ENCODE peak calls at places on chromosomes 6 and 20, in eight cellular contexts. M is occipital lobe; O is RPMI8226; A is body of pancreas; Q is stimulated activated CD8-positive, alpha-beta memory T cell treated with anti-CD3 and anti-CD28 coated beads, Interleukin-7, amount 100 ng/mL, for 1 hour; J is HuH-7.5; V is GM10248; N is ELF-1. S is an unnamed sample.

GRCh38 chr20:36408219-36408618 is 102.1 kb downstream of the DLGAP4 start:
- DNase-seq in N (no peak), J (no peak), A (peak), O (no peak), V (no peak), M (no peak), Q (no peak), S (no peak)

GRCh38 chr6:87756858-87757257 is 54.8 kb upstream of the AKIRIN2 start:
- DNase-seq in J (no peak), Q (no peak), M (no peak), V (peak), O (peak), N (no peak), A (no peak), S (no peak)

GRCh38 chr6:148776321-148776966 is 29.6 kb downstream of the UST start:
- DNase-seq in V (no peak), A (no peak), O (peak), N (no peak), J (no peak), M (no peak), Q (no peak), S (no peak)

GRCh38 chr20:48625136-48625900 is 202.5 kb downstream of the PREX1 start:
- DNase-seq in O (no peak), V (no peak), J (no peak), A (no peak), Q (no peak), M (no peak), N (no peak), S (no peak)

GRCh38 chr20:32605167-32605656 is 20.1 kb upstream of the NOL4L start:
- DNase-seq in Q (no peak), J (peak), M (no peak), V (no peak), N (peak), O (no peak), A (no peak), S (no peak)

GRCh38 chr20:46683939-46684750 is 5.1 kb downstream of the TP53RK start:
- DNase-seq in N (peak), Q (no peak), M (no peak), O (peak), J (no peak), A (peak), V (no peak), S (peak)

GRCh38 chr20:32302507-32302872 is 25.0 kb downstream of the KIF3B start:
- DNase-seq in A (no peak), O (no peak), N (peak), V (no peak), M (no peak), Q (no peak), J (no peak), S (no peak)

GRCh38 chr20:43459022-43459942 is 1.6 kb downstream of the SRSF6 start:
- DNase-seq in J (no peak), V (no peak), N (peak), Q (no peak), O (no peak), M (no peak), A (no peak), S (no peak)

GRCh38 chr20:36050436-36051317 is 82.3 kb downstream of the CNBD2 start:
- DNase-seq in O (peak), M (peak), Q (peak), J (peak), N (peak), V (peak), A (peak), S (peak)

GRCh38 chr20:63652192-63652980 is 838 bp downstream of the STMN3 start:
- DNase-seq in M (no peak), J (peak), N (peak), V (no peak), A (no peak), Q (no peak), O (peak), S (no peak)

GRCh38 chr6:155120034-155120433 is 124.9 kb downstream of the TIAM2 start:
- DNase-seq in J (no peak), V (no peak), N (peak), O (no peak), A (no peak), Q (no peak), M (no peak), S (no peak)

GRCh38 chr6:89928604-89929003 is 34.3 kb downstream of the GJA10 start:
- DNase-seq in V (no peak), M (no peak), J (no peak), O (no peak), N (no peak), A (no peak), Q (no peak), S (no peak)

GRCh38 chr6:122432816-122433215 is 33.4 kb downstream of the HSF2 start:
- DNase-seq in J (no peak), Q (no peak), O (no peak), V (no peak), A (no peak), N (no peak), M (no peak), S (no peak)

GRCh38 chr6:22251331-22251730 is 45.5 kb downstream of the PRL start:
- DNase-seq in A (no peak), V (no peak), M (no peak), Q (no peak), J (no peak), N (no peak), O (no peak), S (no peak)

GRCh38 chr20:33267691-33268090 is 15.3 kb upstream of the BPIFB1 start:
- DNase-seq in M (no peak), Q (no peak), V (no peak), A (no peak), N (no peak), J (no peak), O (no peak), S (no peak)

GRCh38 chr6:118485601-118486550 is 62.2 kb upstream of the PLN start:
- DNase-seq in V (peak), M (peak), Q (no peak), N (no peak), J (no peak), A (no peak), O (no peak), S (no peak)

GRCh38 chr6:53315086-53315724 is 33.5 kb downstream of the ELOVL5 start:
- DNase-seq in M (no peak), O (no peak), Q (no peak), V (no peak), A (no peak), J (no peak), N (no peak), S (no peak)

GRCh38 chr6:148761532-148761951 is 14.7 kb downstream of the UST start:
- DNase-seq in J (no peak), Q (no peak), V (no peak), A (no peak), O (peak), M (no peak), N (no peak), S (no peak)

GRCh38 chr6:118744261-118744941 is 93.0 kb upstream of the CEP85L start:
- DNase-seq in O (no peak), A (no peak), Q (no peak), V (no peak), J (no peak), M (no peak), N (no peak), S (no peak)

GRCh38 chr6:110652520-110652919 is 162.7 kb downstream of the CDK19 start:
- DNase-seq in V (no peak), M (no peak), J (no peak), A (no peak), O (no peak), N (no peak), Q (no peak), S (no peak)

GRCh38 chr6:13517116-13517515 is 29.7 kb upstream of the GFOD1 start:
- DNase-seq in V (no peak), N (no peak), Q (no peak), J (peak), A (no peak), M (no peak), O (no peak), S (no peak)

GRCh38 chr20:34100578-34100977 is 11.5 kb downstream of the EIF2S2 start:
- DNase-seq in N (no peak), J (no peak), M (no peak), A (no peak), O (no peak), V (no peak), Q (no peak), S (no peak)

GRCh38 chr6:107439418-107439817 is 19.9 kb downstream of the PDSS2 start:
- DNase-seq in A (no peak), V (no peak), N (no peak), O (no peak), Q (no peak), J (no peak), M (no peak), S (no peak)

GRCh38 chr20:29876911-29877285 is 1380.6 kb upstream of the DEFB115 start:
- DNase-seq in J (peak), A (no peak), Q (no peak), O (no peak), M (no peak), V (no peak), N (no peak), S (no peak)

GRCh38 chr6:11414564-11414963 is 123.0 kb upstream of the TMEM170B start:
- DNase-seq in O (peak), V (no peak), N (no peak), A (no peak), Q (no peak), M (no peak), J (no peak), S (peak)

GRCh38 chr20:385448-385847 is 4.9 kb downstream of the TRIB3 start:
- DNase-seq in Q (no peak), N (no peak), M (no peak), O (no peak), A (no peak), V (no peak), J (no peak), S (no peak)

GRCh38 chr6:128919831-128920230 is 36.9 kb downstream of the LAMA2 start:
- DNase-seq in N (no peak), O (no peak), M (no peak), Q (no peak), V (no peak), J (no peak), A (no peak), S (no peak)

GRCh38 chr6:141866731-141867502 is 265.8 kb upstream of the GJE1 start:
- DNase-seq in A (no peak), Q (no peak), J (no peak), V (no peak), M (no peak), O (no peak), N (no peak), S (no peak)

GRCh38 chr6:8558953-8559352 is 123.6 kb upstream of the SLC35B3 start:
- DNase-seq in J (no peak), A (no peak), V (no peak), O (no peak), M (no peak), N (no peak), Q (no peak), S (peak)

GRCh38 chr6:14235653-14236356 is 118.2 kb downstream of the CD83 start:
- DNase-seq in Q (no peak), N (peak), M (no peak), V (no peak), J (no peak), O (no peak), A (no peak), S (no peak)

GRCh38 chr20:26208296-26209091 is 511.8 kb upstream of the ZNF337 start:
- DNase-seq in V (peak), N (peak), A (peak), O (no peak), M (no peak), J (no peak), Q (no peak), S (no peak)

GRCh38 chr20:48052492-48052870 is 267.2 kb upstream of the SULF2 start:
- DNase-seq in O (no peak), Q (no peak), V (no peak), M (no peak), N (no peak), J (no peak), A (no peak), S (no peak)

S was measured in prostate gland.